ENCODE peak calls at places on chromosome 3, in four cellular contexts. K, C, T and G are unnamed samples.
A peak's percentile ranks its signal among the peaks of the same experiment; 100 is the strongest.

GRCh38 chr3:78050276-78051080 is 1010.6 kb downstream of the ROBO2 start:
- DNase-seq in T (no peak), C (no peak), K (no peak), G (no peak)

GRCh38 chr3:49900491-49901153 is 3.1 kb downstream of the MST1R start:
- DNase-seq in C (no peak), K (peak; percentile 90), T (peak; percentile 92), G (no peak)

GRCh38 chr3:16927485-16927884 is 42.7 kb downstream of the PLCL2 start:
- DNase-seq in C (no peak), T (no peak), K (no peak), G (no peak)

GRCh38 chr3:156838035-156838434 is 11.9 kb downstream of the LEKR1 start:
- DNase-seq in C (no peak), T (no peak), K (no peak), G (no peak)

GRCh38 chr3:76679510-76679909 is 360.4 kb upstream of the ROBO2 start:
- DNase-seq in K (no peak), T (no peak), C (no peak), G (no peak)

GRCh38 chr3:53939081-53939582 is 47.5 kb upstream of the SELENOK start:
- DNase-seq in C (no peak), T (no peak), K (no peak), G (no peak)

GRCh38 chr3:140756240-140757016 is 78.6 kb downstream of the TRIM42 start:
- DNase-seq in C (no peak), K (no peak), T (no peak), G (no peak)

GRCh38 chr3:38829404-38829803 is 13.4 kb upstream of the SCN10A start:
- DNase-seq in C (peak; percentile 73), K (no peak), T (no peak), G (no peak)

GRCh38 chr3:97485206-97485605 is 279.4 kb upstream of the ARL6 start:
- DNase-seq in C (no peak), T (no peak), K (no peak), G (no peak)

GRCh38 chr3:123789760-123790159 is 94.4 kb downstream of the MYLK start:
- DNase-seq in C (no peak), T (no peak), K (no peak), G (no peak)

GRCh38 chr3:147906275-147906674 is 497.1 kb downstream of the ZIC1 start:
- DNase-seq in C (no peak), T (no peak), K (no peak), G (no peak)

GRCh38 chr3:12476238-12476897 is 7.9 kb upstream of the TSEN2 start:
- DNase-seq in K (no peak), T (no peak), C (peak; percentile 53), G (no peak)

GRCh38 chr3:134607054-134608022 is 43.5 kb downstream of the KY start:
- DNase-seq in T (no peak), C (no peak), K (no peak), G (peak; percentile 89)

GRCh38 chr3:165817160-165817709 is 20.0 kb downstream of the BCHE start:
- DNase-seq in K (no peak), T (no peak), C (no peak), G (no peak)

GRCh38 chr3:194905696-194906095 is 220.0 kb downstream of the FAM43A start:
- DNase-seq in C (no peak), K (no peak), T (no peak), G (no peak)

GRCh38 chr3:106534206-106534605 is 665.4 kb upstream of the CBLB start:
- DNase-seq in C (peak; percentile 38), K (peak; percentile 8), T (no peak), G (peak; percentile 5)

GRCh38 chr3:101813817-101814440 is 34.9 kb downstream of the NXPE3 start:
- DNase-seq in K (no peak), T (peak; percentile 7), C (peak; percentile 56), G (no peak)

GRCh38 chr3:119858957-119859356 is 77.1 kb downstream of the NR1I2 start:
- DNase-seq in T (no peak), C (no peak), K (no peak), G (no peak)

GRCh38 chr3:197028711-197029510 is 706 bp downstream of the MELTF start:
- DNase-seq in T (no peak), C (no peak), K (peak; percentile 24), G (no peak)

GRCh38 chr3:141257971-141258370 is 26.3 kb downstream of the PXYLP1 start:
- DNase-seq in T (no peak), C (no peak), K (no peak), G (no peak)

GRCh38 chr3:104606812-104607211 is 759.9 kb upstream of the ALCAM start:
- DNase-seq in K (no peak), T (no peak), C (no peak), G (no peak)

GRCh38 chr3:142601713-142602112 is 5.5 kb downstream of the PLS1 start:
- DNase-seq in C (no peak), K (no peak), T (no peak), G (no peak)

GRCh38 chr3:25338158-25338725 is 89.8 kb upstream of the RARB start:
- DNase-seq in C (no peak), K (no peak), T (no peak), G (no peak)

GRCh38 chr3:65979152-65979551 is 59.6 kb downstream of the MAGI1 start:
- DNase-seq in T (no peak), K (no peak), C (no peak), G (no peak)

GRCh38 chr3:189305412-189305811 is 133.6 kb downstream of the TPRG1 start:
- DNase-seq in K (no peak), C (no peak), T (no peak), G (no peak)

GRCh38 chr3:30984855-30985793 is 90.7 kb upstream of the GADL1 start:
- DNase-seq in K (no peak), T (no peak), C (peak; percentile 13), G (no peak)

GRCh38 chr3:66428733-66429132 is 72.1 kb downstream of the LRIG1 start:
- DNase-seq in K (peak; percentile 66), T (no peak), C (peak; percentile 100), G (no peak)

GRCh38 chr3:177385831-177386301 is 188.6 kb upstream of the TBL1XR1 start:
- DNase-seq in C (peak; percentile 5), K (no peak), T (no peak), G (no peak)

GRCh38 chr3:5321941-5322340 is 134.4 kb downstream of the EDEM1 start:
- DNase-seq in K (no peak), C (no peak), T (no peak), G (no peak)
- H3K27ac ChIP-seq in K (no peak overlapping the region), C (no peak overlapping the region), T (no peak overlapping the region), G (no peak overlapping the region)

GRCh38 chr3:170909129-170909903 is 879 bp upstream of the EIF5A2 start:
- DNase-seq in K (no peak), C (peak; percentile 4), T (no peak), G (no peak)

GRCh38 chr3:170910542-170910941 is 2.1 kb upstream of the EIF5A2 start:
- DNase-seq in C (no peak), K (no peak), T (no peak), G (no peak)

GRCh38 chr3:170907519-170908234 is 760 bp downstream of the EIF5A2 start:
- DNase-seq in T (no peak), K (no peak), C (peak; percentile 27), G (no peak)

GRCh38 chr3:170911051-170911450 is 2.6 kb upstream of the EIF5A2 start:
- DNase-seq in C (no peak), T (no peak), K (no peak), G (no peak)

DNA sequence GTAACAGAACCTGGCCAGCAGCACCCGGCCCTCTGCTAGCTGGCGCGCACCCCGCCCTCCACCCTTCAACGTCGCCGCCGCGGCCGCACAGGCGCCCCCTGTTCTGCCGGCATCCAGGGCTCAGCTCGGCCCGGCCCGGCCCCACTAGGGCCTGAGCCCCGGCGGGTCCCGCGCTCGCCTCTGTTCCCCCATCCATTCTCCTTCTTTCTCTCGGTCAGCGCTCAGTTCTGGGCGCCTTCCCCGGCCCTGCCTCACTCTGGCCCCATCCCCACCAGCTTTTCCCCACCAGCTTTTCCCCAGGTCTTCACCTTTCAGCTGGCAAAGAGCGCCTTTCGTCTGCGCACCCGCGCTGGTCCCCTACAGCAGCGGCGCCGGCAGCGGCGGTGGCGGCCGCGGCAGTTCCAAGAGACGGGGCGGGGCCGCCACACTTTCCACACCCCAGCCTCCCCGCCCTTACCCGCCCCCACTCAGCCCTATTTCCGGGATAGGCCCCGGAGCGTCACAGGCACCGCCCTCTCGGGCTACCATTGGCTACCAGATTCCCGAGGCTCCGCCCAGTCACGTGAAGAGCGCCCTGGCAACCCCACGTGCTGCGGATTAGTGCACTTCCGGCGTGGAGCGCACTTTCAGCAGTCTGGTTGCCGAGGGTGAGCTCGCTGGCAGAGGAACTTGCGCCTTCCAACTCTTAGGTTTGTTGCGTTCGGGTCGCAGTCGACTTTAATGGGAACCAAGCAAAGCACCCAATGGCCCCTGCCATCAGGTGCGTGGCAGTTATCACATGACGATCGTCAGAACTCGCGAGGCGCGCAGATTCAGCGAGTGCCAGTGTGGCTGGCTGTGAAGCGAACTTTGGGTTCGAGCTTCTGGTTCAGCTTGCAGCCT is at the start of gene EIF5A2:
- DNase-seq in T (peak; percentile 91), K (peak; percentile 90), C (peak; percentile 92), G (peak; percentile 99)
- TF ChIP-seq POLR2AphosphoS5 in T (peak; percentile 34), K (no peak), C (no peak), G (peak; percentile 74)

DNA sequence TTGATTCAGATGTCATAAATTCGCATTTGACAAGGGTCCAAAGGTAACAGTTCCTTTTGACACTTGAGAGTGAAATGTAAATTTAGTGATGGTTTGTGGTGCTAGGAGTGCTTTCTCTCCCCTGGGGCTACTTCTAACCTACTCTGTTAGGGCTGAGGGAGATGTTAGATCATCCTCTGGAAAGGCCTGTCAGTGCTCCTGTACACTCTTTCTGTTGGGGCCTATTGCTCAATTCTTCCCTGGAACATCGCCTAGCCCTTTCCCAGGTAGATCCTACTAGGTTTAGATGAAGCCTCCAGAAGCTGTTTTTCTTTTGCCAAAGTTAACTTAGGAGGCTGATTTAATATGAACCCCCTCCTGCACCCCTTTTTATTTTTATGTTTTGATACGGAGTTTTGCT is 1.4 kb downstream of the PCCB start:
- DNase-seq in C (no peak), K (no peak), T (no peak), G (peak; percentile 23)
- H3K4me3 ChIP-seq in C (no peak overlapping the region), K (no peak overlapping the region), T (peak overlapping the region; percentile 71), G (peak overlapping the region; percentile 58)

DNA sequence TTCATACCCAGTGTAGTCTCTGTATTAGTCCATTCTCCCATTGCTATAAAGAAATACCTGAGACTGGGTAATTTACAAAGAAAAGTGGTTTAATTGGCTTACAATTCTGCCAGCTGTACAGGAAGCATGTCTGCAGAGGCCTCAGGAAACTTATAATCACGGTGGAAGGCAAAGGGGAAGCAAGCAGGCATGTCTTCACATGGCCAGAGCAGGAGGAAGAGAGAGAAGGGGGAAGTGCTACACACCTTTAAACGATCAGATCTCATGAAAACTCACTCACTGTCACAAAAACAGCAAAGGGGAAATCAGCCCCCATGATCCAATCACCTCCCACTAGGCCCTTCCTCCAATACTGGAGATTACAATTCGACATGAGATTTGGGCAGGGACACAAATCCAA is 6.3 kb upstream of the PARP14 start:
- DNase-seq in T (no peak), K (no peak), C (no peak), G (peak; percentile 51)
- H3K27ac ChIP-seq in T (no peak overlapping the region), K (no peak overlapping the region), C (no peak overlapping the region), G (no peak overlapping the region)

GRCh38 chr3:36521007-36521379 is 140.7 kb downstream of the STAC start:
- DNase-seq in T (no peak), K (no peak), C (no peak), G (no peak)
- TF ChIP-seq POLR2AphosphoS5 in T (no peak), K (no peak), C (no peak), G (no peak)

GRCh38 chr3:43180027-43180426 is 74.1 kb upstream of the POMGNT2 start:
- DNase-seq in K (peak; percentile 45), T (no peak), C (peak; percentile 96), G (peak; percentile 45)
- H3K4me3 ChIP-seq in K (no peak overlapping the region), T (no peak overlapping the region), C (no peak overlapping the region), G (no peak overlapping the region)